ENCODE peak calls at places on chromosomes 4 and X, in four cellular contexts. R is GM23338, Q is stomach, D is cardiac muscle cell. S is an unnamed sample.

GRCh38 chrX:8288590-8288989 is 117.5 kb upstream of the VCX2 start:
- DNase-seq in R (no peak), Q (no peak), D (no peak), S (no peak)

GRCh38 chrX:123525131-123525725 is 207.6 kb downstream of the THOC2 start:
- DNase-seq in R (no peak), Q (no peak), D (no peak), S (no peak)

GRCh38 chrX:13824746-13825145 is 7.9 kb upstream of the GPM6B start:
- DNase-seq in R (no peak), Q (no peak), D (no peak), S (no peak)

GRCh38 chr4:40992472-40993298 is 221.7 kb downstream of the APBB2 start:
- DNase-seq in R (no peak), Q (no peak), D (peak), S (no peak)

GRCh38 chr4:150283689-150284088 is 205.4 kb downstream of the DCLK2 start:
- DNase-seq in R (no peak), Q (no peak), D (peak), S (no peak)

GRCh38 chrX:21932277-21932996 is 8.1 kb upstream of the SMS start:
- DNase-seq in R (no peak), Q (no peak), D (peak), S (no peak)

GRCh38 chr4:53916431-53916889 is 147.9 kb downstream of the CHIC2 start:
- DNase-seq in R (no peak), Q (no peak), D (peak), S (no peak)

GRCh38 chr4:140343303-140343702 is 30.1 kb upstream of the SCOC start:
- DNase-seq in R (no peak), Q (peak), D (peak), S (peak)

GRCh38 chr4:66095065-66095464 is 424.8 kb upstream of the EPHA5 start:
- DNase-seq in R (no peak), Q (no peak), D (no peak), S (no peak)

GRCh38 chr4:19224820-19225219 is 1026.9 kb upstream of the SLIT2 start:
- DNase-seq in R (peak), Q (no peak), D (peak), S (no peak)

GRCh38 chrX:10636337-10636736 is 16.0 kb upstream of the MID1 start:
- DNase-seq in R (peak), Q (no peak), D (peak), S (peak)

DNA sequence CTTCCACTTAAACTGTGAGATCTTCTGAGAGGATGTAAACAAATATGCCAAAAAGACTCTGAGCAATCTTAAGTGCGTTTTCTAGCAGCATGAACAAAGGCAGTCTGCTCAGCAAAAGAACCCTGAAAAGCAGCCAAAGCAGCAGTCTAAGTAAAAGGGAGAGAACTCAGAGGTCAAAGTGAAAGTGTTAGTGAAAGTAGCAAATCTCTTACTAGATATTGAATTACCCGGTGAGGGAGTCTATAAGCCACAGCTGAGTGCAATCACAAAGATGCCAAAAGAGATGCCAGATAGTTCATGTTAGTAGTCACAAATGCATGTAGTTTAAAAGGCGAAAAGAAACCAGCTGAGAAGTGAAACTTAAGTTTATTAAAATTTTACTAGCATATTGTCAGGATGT is 7.9 kb upstream of the GNRHR start:
- DNase-seq in R (no peak), Q (no peak), D (peak), S (no peak)
- H3K27ac ChIP-seq in R (no peak), Q (no peak), D (no peak), S (no peak)

DNA sequence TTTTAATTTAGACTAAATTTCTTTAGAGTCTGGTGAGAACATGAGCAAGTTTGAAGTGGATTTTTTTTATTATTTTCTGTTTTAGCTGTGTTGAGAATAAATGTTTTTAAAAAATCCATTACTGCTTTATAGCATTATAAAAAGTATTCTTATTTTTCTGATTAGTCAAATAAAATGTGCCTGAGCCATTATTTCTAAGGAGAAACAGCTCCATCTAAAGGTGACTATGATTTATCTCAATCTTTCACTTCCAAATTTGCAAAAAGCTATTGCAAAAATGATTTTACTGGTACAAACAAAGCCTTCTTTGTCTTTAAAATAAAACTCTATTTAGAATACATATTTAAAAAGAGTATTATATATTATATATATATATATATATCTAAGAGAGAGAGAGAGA is 959.2 kb downstream of the FAM133A start:
- DNase-seq in R (peak), Q (no peak), D (no peak), S (no peak)
- TF ChIP-seq CTCF in R (no peak), Q (no peak), D (no peak), S (no peak)

DNA sequence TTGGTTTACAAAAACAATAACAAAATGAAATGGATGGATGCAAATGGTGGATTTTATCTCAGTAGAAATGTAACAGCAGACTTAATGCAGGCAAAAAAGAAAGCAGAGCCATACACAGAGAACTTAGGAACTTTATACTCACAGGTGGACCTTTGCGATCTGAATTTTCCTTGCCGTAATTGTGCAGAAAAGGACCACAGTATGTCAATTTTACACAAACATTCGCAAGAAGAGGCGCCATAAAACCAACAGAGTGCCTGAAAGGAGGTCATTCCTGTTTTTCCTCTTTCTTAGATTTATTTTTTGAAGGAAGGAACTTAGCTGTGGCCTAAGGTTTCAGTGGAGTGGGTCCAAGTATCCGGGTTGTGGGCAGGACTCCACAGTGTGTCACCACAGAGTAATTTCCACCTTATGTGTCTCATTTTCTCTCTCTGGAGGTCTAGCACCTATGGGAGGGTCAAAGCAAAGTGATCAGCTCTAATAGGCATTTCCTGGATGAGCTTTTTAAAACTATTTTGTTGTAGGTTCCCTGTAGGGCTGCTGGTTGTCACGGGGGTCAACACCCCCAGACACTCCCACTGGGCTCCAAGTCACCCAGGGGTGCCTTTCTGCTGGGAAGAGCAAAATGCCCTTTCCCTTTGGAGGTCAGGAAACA is 24.7 kb upstream of the PBDC1 start:
- DNase-seq in R (no peak), Q (no peak), D (peak), S (no peak)
- H3K4me3 ChIP-seq in R (peak), Q (no peak), D (no peak), S (no peak)

GRCh38 chrX:1453951-1454785 is 1.5 kb upstream of the ASMTL start:
- DNase-seq in R (peak), Q (peak), D (peak), S (peak)
- H3K27ac ChIP-seq in R (no peak), Q (peak), D (no peak), S (no peak)

GRCh38 chr4:152390216-152390615 is 145.7 kb downstream of the FBXW7 start:
- DNase-seq in R (no peak), Q (no peak), D (no peak), S (no peak)
- TF ChIP-seq CTCF in R (no peak), Q (no peak), D (no peak), S (no peak)

DNA sequence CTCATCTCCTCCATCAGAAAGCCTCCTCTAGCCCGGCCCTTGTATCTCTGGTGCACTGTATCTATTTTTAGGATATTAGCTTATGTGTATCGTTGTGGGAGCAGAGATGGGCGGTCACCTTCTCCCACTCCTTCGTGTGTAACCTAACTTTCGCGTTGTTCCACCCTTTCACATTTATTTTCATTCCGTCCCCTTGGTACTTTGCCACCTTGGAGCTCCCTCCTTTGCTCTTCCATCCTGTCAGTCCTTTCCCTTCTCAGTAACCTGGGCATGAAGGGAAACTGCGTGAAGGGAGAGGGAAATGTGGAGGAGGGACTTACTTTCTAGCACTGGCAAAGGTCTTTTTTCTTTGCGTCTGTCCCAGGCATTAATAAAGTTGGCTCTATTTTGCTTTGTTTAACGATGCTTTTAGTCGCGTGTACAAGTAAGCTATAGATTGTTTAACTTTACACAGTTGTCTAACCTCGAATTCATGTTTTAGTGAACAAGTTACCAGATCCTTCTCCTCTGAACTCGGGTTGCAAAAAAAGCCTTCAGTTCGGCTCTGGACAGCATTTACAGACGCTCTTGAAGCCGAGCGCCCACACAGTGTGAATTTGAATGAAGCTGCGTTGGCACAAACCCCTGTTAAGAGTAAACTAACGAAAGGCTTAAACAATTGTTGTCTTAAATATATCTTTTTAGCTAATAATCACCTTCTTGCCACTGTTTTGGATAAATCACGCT is 3.9 kb downstream of the PCDH10 start:
- DNase-seq in R (peak), Q (no peak), D (peak), S (no peak)
- H3K4me3 ChIP-seq in R (peak), Q (peak), D (peak), S (no peak)

S was measured in lung.